ENCODE peak calls at places on chromosomes 6 and 20, in six cellular contexts. One of them, this sample, is unnamed. For H3K4me1, the result is how much of the 10 kb centered on the place peaks cover.

GRCh38 chr20:38402089-38402488 is 33.0 kb downstream of the SNHG17 start:
- DNase-seq in ascending aorta: no peak
- DNase-seq in CD8-positive, alpha-beta T cell: no peak
- DNase-seq in neuronal stem cell: no peak
- DNase-seq in PC-3: no peak
- DNase-seq in heart left ventricle: no peak
- DNase-seq in this sample: no peak

GRCh38 chr6:43203718-43204095 is 21.7 kb downstream of the CUL9 start:
- DNase-seq in ascending aorta: no peak
- DNase-seq in CD8-positive, alpha-beta T cell: no peak
- DNase-seq in neuronal stem cell: no peak
- DNase-seq in PC-3: no peak
- DNase-seq in heart left ventricle: no peak
- DNase-seq in this sample: no peak

GRCh38 chr6:48032156-48032555 is 78.8 kb downstream of the PTCHD4 start:
- DNase-seq in ascending aorta: no peak
- DNase-seq in CD8-positive, alpha-beta T cell: no peak
- DNase-seq in neuronal stem cell: no peak
- DNase-seq in PC-3: peak
- DNase-seq in heart left ventricle: no peak
- DNase-seq in this sample: no peak

GRCh38 chr20:57652865-57653545 is 32.8 kb upstream of the ZBP1 start:
- DNase-seq in ascending aorta: peak
- DNase-seq in CD8-positive, alpha-beta T cell: no peak
- DNase-seq in neuronal stem cell: no peak
- DNase-seq in PC-3: no peak
- DNase-seq in heart left ventricle: peak
- DNase-seq in this sample: no peak

GRCh38 chr20:36384022-36384619 is 78.0 kb downstream of the DLGAP4 start:
- DNase-seq in ascending aorta: no peak
- DNase-seq in CD8-positive, alpha-beta T cell: peak
- DNase-seq in neuronal stem cell: peak
- DNase-seq in PC-3: peak
- DNase-seq in heart left ventricle: no peak
- DNase-seq in this sample: no peak

GRCh38 chr6:7914991-7915789 is 4.6 kb upstream of the TXNDC5 start:
- DNase-seq in ascending aorta: no peak
- DNase-seq in CD8-positive, alpha-beta T cell: no peak
- DNase-seq in neuronal stem cell: no peak
- DNase-seq in PC-3: no peak
- DNase-seq in heart left ventricle: peak
- DNase-seq in this sample: peak

GRCh38 chr6:69868961-69869360 is 2.6 kb downstream of the COL19A1 start:
- DNase-seq in ascending aorta: no peak
- DNase-seq in CD8-positive, alpha-beta T cell: no peak
- DNase-seq in neuronal stem cell: no peak
- DNase-seq in PC-3: no peak
- DNase-seq in heart left ventricle: no peak
- DNase-seq in this sample: no peak

GRCh38 chr6:156988276-156989158 is 211.3 kb downstream of the ARID1B start:
- DNase-seq in ascending aorta: no peak
- DNase-seq in CD8-positive, alpha-beta T cell: no peak
- DNase-seq in neuronal stem cell: no peak
- DNase-seq in PC-3: no peak
- DNase-seq in heart left ventricle: no peak
- DNase-seq in this sample: peak

GRCh38 chr20:24522452-24523330 is 53.3 kb downstream of the SYNDIG1 start:
- DNase-seq in ascending aorta: no peak
- DNase-seq in CD8-positive, alpha-beta T cell: no peak
- DNase-seq in neuronal stem cell: no peak
- DNase-seq in PC-3: peak
- DNase-seq in heart left ventricle: no peak
- DNase-seq in this sample: no peak

GRCh38 chr6:129795261-129795660 is 65.9 kb downstream of the TMEM244 start:
- DNase-seq in ascending aorta: no peak
- DNase-seq in CD8-positive, alpha-beta T cell: no peak
- DNase-seq in neuronal stem cell: no peak
- DNase-seq in PC-3: no peak
- DNase-seq in heart left ventricle: no peak
- DNase-seq in this sample: no peak

DNA sequence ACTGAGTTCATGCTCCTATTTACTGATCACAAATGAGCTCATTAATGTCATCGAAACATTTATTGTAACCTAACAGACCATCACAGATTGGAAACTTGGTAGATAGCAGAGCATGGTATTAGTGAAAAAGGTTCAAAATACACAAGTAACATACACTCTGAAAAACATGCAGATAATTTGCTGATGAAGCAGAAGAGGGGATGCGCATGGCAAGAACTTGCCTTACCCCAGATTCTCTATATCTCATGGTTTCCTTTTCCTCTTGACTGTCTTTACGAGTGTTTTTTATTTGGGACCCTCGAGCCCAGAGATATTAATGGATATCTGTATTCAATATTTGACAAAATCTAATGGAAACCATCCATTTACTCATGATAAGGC is 37.6 kb downstream of the QRSL1 start:
- DNase-seq in ascending aorta: no peak
- DNase-seq in CD8-positive, alpha-beta T cell: no peak
- DNase-seq in neuronal stem cell: no peak
- DNase-seq in PC-3: no peak
- DNase-seq in heart left ventricle: no peak
- DNase-seq in this sample: no peak
- H3K4me1 ChIP-seq in ascending aorta: under half
- H3K4me1 ChIP-seq in CD8-positive, alpha-beta T cell: under half
- H3K4me1 ChIP-seq in neuronal stem cell: under half
- H3K4me1 ChIP-seq in PC-3: under half
- H3K4me1 ChIP-seq in heart left ventricle: under half
- H3K4me1 ChIP-seq in this sample: under half

GRCh38 chr6:154301086-154301625 is 55.4 kb downstream of the IPCEF1 start:
- DNase-seq in ascending aorta: no peak
- DNase-seq in CD8-positive, alpha-beta T cell: no peak
- DNase-seq in neuronal stem cell: no peak
- DNase-seq in PC-3: peak
- DNase-seq in heart left ventricle: no peak
- DNase-seq in this sample: peak

GRCh38 chr6:154297711-154298110 is 58.9 kb downstream of the IPCEF1 start:
- DNase-seq in ascending aorta: no peak
- DNase-seq in CD8-positive, alpha-beta T cell: no peak
- DNase-seq in neuronal stem cell: no peak
- DNase-seq in PC-3: no peak
- DNase-seq in heart left ventricle: no peak
- DNase-seq in this sample: peak

GRCh38 chr6:154297210-154297609 is 59.4 kb downstream of the IPCEF1 start:
- DNase-seq in ascending aorta: no peak
- DNase-seq in CD8-positive, alpha-beta T cell: no peak
- DNase-seq in neuronal stem cell: no peak
- DNase-seq in PC-3: no peak
- DNase-seq in heart left ventricle: no peak
- DNase-seq in this sample: no peak

GRCh38 chr6:154295733-154296132 is 60.9 kb downstream of the IPCEF1 start:
- DNase-seq in ascending aorta: no peak
- DNase-seq in CD8-positive, alpha-beta T cell: no peak
- DNase-seq in neuronal stem cell: no peak
- DNase-seq in PC-3: no peak
- DNase-seq in heart left ventricle: peak
- DNase-seq in this sample: peak

DNA sequence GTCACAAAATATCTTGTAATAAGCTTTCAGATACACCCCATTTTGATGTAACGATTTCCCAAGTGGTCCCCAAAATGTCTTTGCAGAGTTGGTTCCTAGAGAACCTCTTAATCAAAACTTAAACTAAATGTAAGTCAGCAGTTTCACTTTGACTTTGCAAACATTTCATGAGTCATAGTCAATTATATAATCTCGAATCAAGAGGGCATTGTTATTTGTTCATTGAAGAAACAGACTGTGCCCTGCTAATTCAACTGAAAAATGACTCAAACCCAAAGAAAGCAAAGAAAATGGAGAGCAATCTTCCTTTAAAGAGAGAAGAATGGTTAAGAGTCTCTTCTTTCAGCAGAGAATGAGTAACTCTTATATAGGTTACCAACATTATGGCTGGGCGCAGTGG is 58.3 kb downstream of the IPCEF1 start:
- DNase-seq in ascending aorta: no peak
- DNase-seq in CD8-positive, alpha-beta T cell: no peak
- DNase-seq in neuronal stem cell: no peak
- DNase-seq in PC-3: peak
- DNase-seq in heart left ventricle: no peak
- DNase-seq in this sample: no peak
- H3K4me3 ChIP-seq in ascending aorta: no peak
- H3K4me3 ChIP-seq in CD8-positive, alpha-beta T cell: no peak
- H3K4me3 ChIP-seq in neuronal stem cell: no peak
- H3K4me3 ChIP-seq in PC-3: peak
- H3K4me3 ChIP-seq in heart left ventricle: no peak
- H3K4me3 ChIP-seq in this sample: no peak

GRCh38 chr6:33430334-33430733 is 10.5 kb downstream of the SYNGAP1 start:
- DNase-seq in ascending aorta: no peak
- DNase-seq in CD8-positive, alpha-beta T cell: no peak
- DNase-seq in neuronal stem cell: no peak
- DNase-seq in PC-3: no peak
- DNase-seq in heart left ventricle: peak
- DNase-seq in this sample: no peak
- H3K4me1 ChIP-seq in ascending aorta: under half
- H3K4me1 ChIP-seq in CD8-positive, alpha-beta T cell: half or more
- H3K4me1 ChIP-seq in neuronal stem cell: half or more
- H3K4me1 ChIP-seq in PC-3: under half
- H3K4me1 ChIP-seq in heart left ventricle: under half
- H3K4me1 ChIP-seq in this sample: under half

GRCh38 chr20:49283703-49284625 is 6.1 kb upstream of the ZNFX1 start:
- DNase-seq in ascending aorta: no peak
- DNase-seq in CD8-positive, alpha-beta T cell: no peak
- DNase-seq in neuronal stem cell: no peak
- DNase-seq in PC-3: peak
- DNase-seq in heart left ventricle: no peak
- DNase-seq in this sample: no peak

GRCh38 chr20:49285813-49286494 is 8.1 kb upstream of the ZNFX1 start:
- DNase-seq in ascending aorta: no peak
- DNase-seq in CD8-positive, alpha-beta T cell: no peak
- DNase-seq in neuronal stem cell: no peak
- DNase-seq in PC-3: no peak
- DNase-seq in heart left ventricle: no peak
- DNase-seq in this sample: no peak

GRCh38 chr20:49285233-49285668 is 7.4 kb upstream of the ZNFX1 start:
- DNase-seq in ascending aorta: no peak
- DNase-seq in CD8-positive, alpha-beta T cell: no peak
- DNase-seq in neuronal stem cell: no peak
- DNase-seq in PC-3: no peak
- DNase-seq in heart left ventricle: no peak
- DNase-seq in this sample: no peak

GRCh38 chr20:49283176-49283702 is 5.4 kb upstream of the ZNFX1 start:
- DNase-seq in ascending aorta: no peak
- DNase-seq in CD8-positive, alpha-beta T cell: no peak
- DNase-seq in neuronal stem cell: no peak
- DNase-seq in PC-3: no peak
- DNase-seq in heart left ventricle: no peak
- DNase-seq in this sample: no peak

GRCh38 chr20:49284818-49285217 is 7.0 kb upstream of the ZNFX1 start:
- DNase-seq in ascending aorta: no peak
- DNase-seq in CD8-positive, alpha-beta T cell: no peak
- DNase-seq in neuronal stem cell: no peak
- DNase-seq in PC-3: no peak
- DNase-seq in heart left ventricle: no peak
- DNase-seq in this sample: no peak
- H3K4me3 ChIP-seq in ascending aorta: no peak
- H3K4me3 ChIP-seq in CD8-positive, alpha-beta T cell: no peak
- H3K4me3 ChIP-seq in neuronal stem cell: no peak
- H3K4me3 ChIP-seq in PC-3: peak
- H3K4me3 ChIP-seq in heart left ventricle: no peak
- H3K4me3 ChIP-seq in this sample: no peak

DNA sequence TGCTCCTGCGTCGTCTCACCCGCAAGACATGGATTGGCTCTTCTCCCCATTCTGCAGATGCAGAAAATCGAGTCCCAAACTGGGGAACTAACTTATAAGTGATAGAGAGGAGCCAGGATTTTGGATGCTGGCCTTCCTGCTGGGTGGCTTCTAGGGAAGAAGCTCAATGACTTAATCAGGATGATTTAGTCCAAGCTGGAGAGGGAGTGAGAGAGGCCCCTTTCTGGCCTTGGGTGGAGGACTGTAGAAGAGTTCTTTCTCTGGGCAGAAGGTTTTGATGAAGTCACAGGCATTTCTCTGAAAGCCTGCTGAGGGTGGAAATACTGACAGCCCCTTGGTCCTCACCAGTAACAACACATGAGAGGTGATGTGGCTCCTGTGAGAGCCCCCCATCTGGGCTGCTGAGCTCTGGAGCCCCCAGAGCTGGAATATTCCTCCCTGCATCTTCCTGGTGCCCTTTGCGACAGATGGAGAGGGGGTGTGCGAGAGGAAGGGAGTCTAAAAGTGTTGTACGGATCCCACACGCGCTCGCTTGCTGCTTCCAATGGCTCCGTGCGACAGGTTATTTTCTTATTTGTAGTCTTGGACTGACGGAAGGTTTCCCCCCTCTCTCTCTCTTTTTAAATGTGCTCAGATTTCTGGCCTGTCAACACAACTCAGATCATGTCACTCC is 3.4 kb downstream of the SIRPA start:
- DNase-seq in ascending aorta: no peak
- DNase-seq in CD8-positive, alpha-beta T cell: no peak
- DNase-seq in neuronal stem cell: no peak
- DNase-seq in PC-3: no peak
- DNase-seq in heart left ventricle: no peak
- DNase-seq in this sample: no peak
- H3K4me1 ChIP-seq in ascending aorta: under half
- H3K4me1 ChIP-seq in CD8-positive, alpha-beta T cell: under half
- H3K4me1 ChIP-seq in neuronal stem cell: under half
- H3K4me1 ChIP-seq in PC-3: under half
- H3K4me1 ChIP-seq in heart left ventricle: under half
- H3K4me1 ChIP-seq in this sample: under half

GRCh38 chr6:20069130-20069529 is 143.1 kb downstream of the MBOAT1 start:
- DNase-seq in ascending aorta: no peak
- DNase-seq in CD8-positive, alpha-beta T cell: no peak
- DNase-seq in neuronal stem cell: no peak
- DNase-seq in PC-3: no peak
- DNase-seq in heart left ventricle: no peak
- DNase-seq in this sample: no peak
- H3K4me3 ChIP-seq in ascending aorta: no peak
- H3K4me3 ChIP-seq in CD8-positive, alpha-beta T cell: no peak
- H3K4me3 ChIP-seq in neuronal stem cell: peak
- H3K4me3 ChIP-seq in PC-3: no peak
- H3K4me3 ChIP-seq in heart left ventricle: no peak
- H3K4me3 ChIP-seq in this sample: no peak

This sample was measured in thyroid gland.